ENCODE peak calls at places on chromosome 11, in seven cellular contexts. P, S, X, N, G, L and U are unnamed samples.

GRCh38 chr11:123509737-123510578 is 79.9 kb downstream of the GRAMD1B start:
- DNase-seq in P (no peak), S (peak), X (peak), N (no peak), G (no peak), L (no peak), U (peak)

GRCh38 chr11:35387341-35387982 is 31.9 kb downstream of the SLC1A2 start:
- DNase-seq in P (no peak), S (no peak), X (peak), N (no peak), G (no peak), L (no peak), U (no peak)

GRCh38 chr11:72075109-72075508 is 5.2 kb downstream of the NUMA1 start:
- DNase-seq in P (no peak), S (no peak), X (no peak), N (no peak), G (no peak), L (no peak), U (no peak)

GRCh38 chr11:37942081-37942480 is 1344.0 kb upstream of the RAG2 start:
- DNase-seq in P (no peak), S (no peak), X (no peak), N (no peak), G (no peak), L (no peak), U (no peak)

GRCh38 chr11:92765965-92766371 is 203.5 kb upstream of the MTNR1B start:
- DNase-seq in P (peak), S (peak), X (peak), N (no peak), G (no peak), L (no peak), U (peak)

GRCh38 chr11:83909579-83909978 is 623.4 kb upstream of the CCDC90B start:
- DNase-seq in P (no peak), S (no peak), X (no peak), N (no peak), G (no peak), L (no peak), U (no peak)

GRCh38 chr11:67997460-67997921 is 6.4 kb downstream of the UNC93B1 start:
- DNase-seq in P (no peak), S (no peak), X (no peak), N (no peak), G (no peak), L (no peak), U (no peak)

GRCh38 chr11:129853508-129854228 is 38.0 kb downstream of the TMEM45B start:
- DNase-seq in P (peak), S (no peak), X (peak), N (no peak), G (no peak), L (peak), U (peak)

GRCh38 chr11:69721061-69721460 is 17.2 kb upstream of the FGF19 start:
- DNase-seq in P (no peak), S (no peak), X (no peak), N (no peak), G (no peak), L (no peak), U (no peak)

GRCh38 chr11:67647471-67647870 is 3.1 kb downstream of the ACY3 start:
- DNase-seq in P (no peak), S (no peak), X (no peak), N (no peak), G (no peak), L (no peak), U (no peak)

GRCh38 chr11:71191201-71191600 is 61.2 kb downstream of the SHANK2 start:
- DNase-seq in P (no peak), S (no peak), X (no peak), N (no peak), G (no peak), L (no peak), U (no peak)

GRCh38 chr11:78540276-78540675 is 34.4 kb downstream of the NARS2 start:
- DNase-seq in P (no peak), S (no peak), X (no peak), N (no peak), G (no peak), L (no peak), U (no peak)